ENCODE peak calls at places on chromosomes 6 and 20, in four cellular contexts. D is pancreas; C is CD8-positive, alpha-beta T cell; Z is CD8-positive, alpha-beta memory T cell. P is an unnamed sample. For H3K4me1, the result is how much of the 10 kb centered on the place peaks cover.

GRCh38 chr20:46752639-46753235 is 43.3 kb downstream of the SLC2A10 start:
- DNase-seq in C (peak), D (peak), Z (peak), P (peak)

GRCh38 chr6:42443312-42444075 is 8.2 kb downstream of the TRERF1 start:
- DNase-seq in C (no peak), Z (no peak), D (no peak), P (no peak)

GRCh38 chr6:49664817-49665216 is 28.2 kb upstream of the RHAG start:
- DNase-seq in C (no peak), Z (no peak), D (no peak), P (no peak)

GRCh38 chr20:38631155-38632022 is 29.8 kb downstream of the ARHGAP40 start:
- DNase-seq in D (no peak), C (no peak), Z (no peak), P (no peak)

GRCh38 chr6:72559067-72559466 is 62.8 kb upstream of the KCNQ5 start:
- DNase-seq in C (no peak), D (no peak), Z (no peak), P (no peak)

GRCh38 chr6:142903806-142904205 is 41.2 kb downstream of the HIVEP2 start:
- DNase-seq in C (no peak), Z (no peak), D (no peak), P (no peak)

GRCh38 chr6:157181649-157182048 is 141.7 kb downstream of the TMEM242 start:
- DNase-seq in C (no peak), D (no peak), Z (no peak), P (peak)

GRCh38 chr20:24779166-24779565 is 169.9 kb upstream of the CST7 start:
- DNase-seq in D (no peak), C (no peak), Z (no peak), P (no peak)

GRCh38 chr6:125279961-125280360 is 21.8 kb downstream of the HDDC2 start:
- DNase-seq in C (no peak), Z (no peak), D (no peak), P (no peak)

GRCh38 chr20:36950432-36951197 is 893 bp downstream of the SAMHD1 start:
- DNase-seq in Z (peak), D (peak), C (peak), P (peak)

GRCh38 chr6:156961282-156961892 is 184.2 kb downstream of the ARID1B start:
- DNase-seq in Z (no peak), D (no peak), C (no peak), P (no peak)

GRCh38 chr6:158648682-158649131 is 1.1 kb upstream of the SYTL3 start:
- DNase-seq in C (no peak), D (no peak), Z (no peak), P (no peak)
- H3K4me3 ChIP-seq in C (no peak), D (no peak), Z (peak), P (no peak)

GRCh38 chr20:53832499-53832898 is 237.9 kb downstream of the BCAS1 start:
- DNase-seq in D (no peak), Z (no peak), C (no peak), P (no peak)
- H3K4me1 ChIP-seq in D (under half), Z (half or more), C (half or more), P (under half)

DNA sequence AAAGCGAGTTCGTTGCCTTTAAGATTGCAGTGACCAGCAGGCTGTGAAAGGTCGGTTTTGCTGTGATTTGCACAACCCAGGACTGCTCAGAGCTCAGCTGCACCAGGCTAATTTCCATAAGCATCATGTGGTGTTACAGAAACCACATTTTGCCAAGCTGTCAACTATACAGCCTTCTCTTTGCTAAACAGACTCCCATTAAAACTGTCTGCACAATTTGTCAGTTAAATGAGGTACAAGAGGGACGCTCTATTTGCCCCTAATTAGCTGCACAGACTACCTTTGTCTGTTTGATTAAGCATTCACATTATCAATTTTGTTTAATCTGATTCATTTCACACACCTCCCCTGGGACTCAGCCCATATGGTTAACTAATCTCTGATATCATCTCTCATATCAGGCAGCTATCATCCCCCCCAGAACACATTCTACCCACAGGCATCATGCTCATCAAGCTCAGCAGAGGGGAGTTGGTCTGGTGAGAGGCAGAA is 62.1 kb downstream of the OLIG3 start:
- DNase-seq in D (no peak), C (no peak), Z (no peak), P (no peak)
- H3K27ac ChIP-seq in D (no peak), C (no peak), Z (no peak), P (no peak)

GRCh38 chr20:51562027-51562333 is 19.5 kb upstream of the NFATC2 start:
- DNase-seq in Z (no peak), D (no peak), C (no peak), P (peak)
- H3K4me3 ChIP-seq in Z (peak), D (peak), C (peak), P (peak)

GRCh38 chr6:2823104-2823850 is 18.4 kb downstream of the SERPINB1 start:
- DNase-seq in D (no peak), C (no peak), Z (no peak), P (peak)
- H3K4me1 ChIP-seq in D (under half), C (under half), Z (under half), P (under half)

GRCh38 chr6:139231206-139231605 is 60.6 kb downstream of the TXLNB start:
- DNase-seq in Z (no peak), D (no peak), C (no peak), P (no peak)
- H3K27ac ChIP-seq in Z (no peak), D (no peak), C (no peak), P (no peak)

GRCh38 chr6:104954091-104954797 is 2.7 kb upstream of the LIN28B start:
- DNase-seq in D (no peak), C (no peak), Z (no peak), P (no peak)

GRCh38 chr6:104955491-104955890 is 1.4 kb upstream of the LIN28B start:
- DNase-seq in Z (no peak), C (no peak), D (no peak), P (no peak)

GRCh38 chr6:104956663-104957294 is at the start of gene LIN28B:
- DNase-seq in D (no peak), Z (no peak), C (no peak), P (no peak)

GRCh38 chr6:104957301-104958177 is 632 bp downstream of the LIN28B start:
- DNase-seq in D (no peak), C (no peak), Z (no peak), P (no peak)

GRCh38 chr6:104955927-104956662 is 812 bp upstream of the LIN28B start:
- DNase-seq in D (no peak), Z (no peak), C (no peak), P (no peak)
- H3K4me3 ChIP-seq in D (no peak), Z (no peak), C (no peak), P (no peak)

GRCh38 chr6:3742426-3743344 is 8.8 kb downstream of the PXDC1 start:
- DNase-seq in D (peak), Z (peak), C (peak), P (peak)
- H3K4me1 ChIP-seq in D (under half), Z (under half), C (under half), P (under half)

GRCh38 chr6:136738178-136739057 is 53.9 kb downstream of the MAP3K5 start:
- DNase-seq in D (no peak), Z (no peak), C (no peak), P (peak)

GRCh38 chr6:136739071-136739470 is 53.2 kb downstream of the MAP3K5 start:
- DNase-seq in Z (no peak), D (no peak), C (no peak), P (peak)

GRCh38 chr6:136737343-136738177 is 54.7 kb downstream of the MAP3K5 start:
- DNase-seq in Z (no peak), C (no peak), D (no peak), P (no peak)

GRCh38 chr6:136734977-136735376 is 57.3 kb downstream of the MAP3K5 start:
- DNase-seq in Z (no peak), D (no peak), C (no peak), P (no peak)

GRCh38 chr6:136736281-136736960 is 55.9 kb downstream of the MAP3K5 start:
- DNase-seq in D (no peak), Z (no peak), C (no peak), P (no peak)
- H3K27ac ChIP-seq in D (no peak), Z (no peak), C (no peak), P (no peak)

DNA sequence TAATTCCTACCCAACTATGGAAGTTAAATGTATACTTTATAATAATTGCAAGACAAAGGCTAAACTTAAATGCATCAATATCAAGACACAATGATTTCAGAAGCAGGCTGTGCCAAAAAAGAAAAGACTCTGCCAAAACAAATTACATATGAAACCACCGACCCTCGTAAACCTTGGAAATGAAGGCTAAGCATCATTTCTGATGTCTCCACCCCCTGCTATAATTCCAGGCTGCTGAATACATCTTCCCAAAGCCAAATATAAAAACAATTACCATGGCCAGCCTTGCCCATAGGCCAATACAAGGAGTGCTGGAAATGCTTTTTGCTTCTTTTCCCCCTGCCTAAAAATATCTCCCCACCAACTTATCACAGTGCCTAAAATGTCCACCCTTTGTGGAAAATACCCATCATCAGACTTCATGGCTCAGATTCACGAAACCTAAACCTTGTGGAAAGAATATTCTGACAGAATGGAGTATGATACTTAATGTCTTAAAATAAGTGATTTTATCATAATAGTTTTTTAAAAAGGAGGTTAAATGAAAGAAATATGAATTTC is 37.4 kb downstream of the RCAN2 start:
- DNase-seq in D (no peak), C (no peak), Z (no peak), P (no peak)
- H3K4me3 ChIP-seq in D (no peak), C (no peak), Z (no peak), P (no peak)

P was measured in colonic mucosa.